ENCODE peak calls at places on chromosomes 16 and 17, in seven cellular contexts. Y is lower leg skin, N is osteoblast, Q is cardiac fibroblast, D is lung, O is astrocyte of the spinal cord, F is heart left ventricle. T is an unnamed sample.

GRCh38 chr17:17221329-17221728 is 15.2 kb upstream of the PLD6 start:
- DNase-seq in O (no peak), D (no peak), Q (no peak), Y (no peak), F (no peak), N (peak; percentile 30), T (no peak)

GRCh38 chr17:42798383-42799380 is at the start of the genes CNTD1 and COA3:
- DNase-seq in N (peak; percentile 97), F (peak; percentile 87), D (peak; percentile 89), Y (peak; percentile 68), Q (peak; percentile 85), O (peak; percentile 81), T (peak; percentile 51)

GRCh38 chr17:36679815-36680467 is 78.6 kb downstream of the MRM1 start:
- DNase-seq in N (no peak), D (no peak), F (no peak), Y (no peak), O (no peak), Q (no peak), T (no peak)

GRCh38 chr16:66483689-66484452 is 56.8 kb downstream of the BEAN1 start:
- DNase-seq in O (peak; percentile 63), D (peak; percentile 83), N (peak; percentile 98), Y (peak; percentile 67), Q (peak; percentile 81), F (peak; percentile 85), T (peak; percentile 48)

GRCh38 chr16:11361043-11361442 is 15.8 kb downstream of the RMI2 start:
- DNase-seq in O (no peak), Y (no peak), N (no peak), F (no peak), Q (no peak), D (no peak), T (no peak)

GRCh38 chr17:42179911-42180410 is 981 bp downstream of the KCNH4 start:
- DNase-seq in Y (no peak), D (no peak), O (peak; percentile 16), Q (peak; percentile 45), F (peak; percentile 49), N (peak; percentile 95), T (no peak)

GRCh38 chr17:27473748-27474609 is 17.7 kb downstream of the KSR1 start:
- DNase-seq in Q (peak; percentile 69), Y (no peak), F (peak; percentile 52), N (no peak), O (no peak), D (peak; percentile 57), T (no peak)

GRCh38 chr16:25707982-25708583 is 16.3 kb downstream of the HS3ST4 start:
- DNase-seq in Y (no peak), Q (peak; percentile 1), D (no peak), F (no peak), N (no peak), O (no peak), T (no peak)

GRCh38 chr17:27217631-27218030 is 76.3 kb upstream of the WSB1 start:
- DNase-seq in O (no peak), D (no peak), Q (no peak), Y (no peak), F (no peak), N (no peak), T (no peak)

GRCh38 chr17:41048441-41048840 is 1.3 kb upstream of the KRTAP2-1 start:
- DNase-seq in O (peak; percentile 41), Y (no peak), N (peak; percentile 97), F (no peak), D (no peak), Q (no peak), T (no peak)

GRCh38 chr17:1197781-1198490 is 18.2 kb upstream of the ABR start:
- DNase-seq in Y (peak; percentile 87), O (peak; percentile 13), D (peak; percentile 70), Q (peak; percentile 79), F (peak; percentile 74), N (peak; percentile 82), T (peak; percentile 26)

GRCh38 chr17:918102-918740 is 61.4 kb downstream of the NXN start:
- DNase-seq in F (peak; percentile 37), N (no peak), O (no peak), D (no peak), Q (no peak), Y (no peak), T (no peak)

GRCh38 chr17:44942456-44942855 is 5.1 kb downstream of the KIF18B start:
- DNase-seq in D (no peak), O (no peak), Y (no peak), F (no peak), Q (no peak), N (peak; percentile 36), T (no peak)

GRCh38 chr16:4994719-4995434 is 36.7 kb downstream of the SEC14L5 start:
- DNase-seq in O (no peak), Q (no peak), D (no peak), F (no peak), N (peak; percentile 52), Y (no peak), T (no peak)

GRCh38 chr16:67112591-67113399 is 3.1 kb downstream of the PHAF1 start:
- DNase-seq in Q (no peak), Y (no peak), F (no peak), N (no peak), O (no peak), D (no peak), T (no peak)

GRCh38 chr16:49987381-49987780 is 37.6 kb upstream of the CNEP1R1 start:
- DNase-seq in Q (no peak), Y (no peak), F (no peak), D (no peak), N (no peak), O (no peak), T (no peak)

GRCh38 chr16:30350134-30350871 is 4.8 kb downstream of the CD2BP2 start:
- DNase-seq in O (peak; percentile 40), Q (no peak), Y (no peak), N (peak; percentile 43), F (no peak), D (no peak), T (peak; percentile 41)

GRCh38 chr17:40071720-40072480 is 9.1 kb downstream of the THRA start:
- DNase-seq in F (peak; percentile 68), N (peak; percentile 74), Y (peak; percentile 85), O (no peak), Q (peak; percentile 69), D (peak; percentile 84), T (no peak)

GRCh38 chr17:73151888-73152633 is 12.7 kb upstream of the SSTR2 start:
- DNase-seq in F (no peak), N (no peak), D (no peak), Y (no peak), O (no peak), Q (no peak), T (no peak)

GRCh38 chr17:78127888-78128615 is 503 bp downstream of the TMC6 start:
- DNase-seq in O (no peak), Y (no peak), Q (no peak), F (no peak), N (peak; percentile 88), D (no peak), T (no peak)

GRCh38 chr17:44604149-44605115 is 47.1 kb downstream of the FZD2 start:
- DNase-seq in D (no peak), F (no peak), N (peak; percentile 52), Q (no peak), Y (no peak), O (no peak), T (no peak)

GRCh38 chr17:38550661-38551060 is 55.1 kb downstream of the SRCIN1 start:
- DNase-seq in D (no peak), Y (peak; percentile 35), O (peak; percentile 14), F (peak; percentile 57), N (peak; percentile 99), Q (peak; percentile 76), T (no peak)

GRCh38 chr17:47414612-47415011 is 90.9 kb downstream of the EFCAB13 start:
- DNase-seq in O (no peak), Q (no peak), Y (no peak), D (no peak), N (no peak), F (no peak), T (no peak)

GRCh38 chr17:15456972-15457722 is 10.3 kb downstream of the CDRT4 start:
- DNase-seq in D (peak; percentile 51), O (peak; percentile 90), Y (peak; percentile 66), F (peak; percentile 47), N (peak; percentile 91), Q (peak; percentile 90), T (peak; percentile 90)
- TF ChIP-seq CTCF in D (no peak), O (peak; percentile 44), Y (no peak), F (peak; percentile 29), N (peak; percentile 59), Q (peak; percentile 45), T (peak; percentile 64)

GRCh38 chr17:2724783-2725164 is 13.2 kb upstream of the CLUH start:
- DNase-seq in Q (peak; percentile 29), N (peak; percentile 92), F (no peak), O (peak; percentile 11), D (no peak), Y (no peak), T (no peak)
- H3K4me3 ChIP-seq in Q (no peak overlapping the region), N (no peak overlapping the region), F (no peak overlapping the region), O (no peak overlapping the region), D (peak overlapping the region; percentile 28), Y (no peak overlapping the region), T (no peak overlapping the region)

GRCh38 chr17:48860034-48860433 is 29.2 kb downstream of the CALCOCO2 start:
- DNase-seq in F (no peak), O (no peak), Q (no peak), D (no peak), N (peak; percentile 39), Y (no peak), T (no peak)
- TF ChIP-seq CTCF in F (peak; percentile 32), O (peak; percentile 6), Q (peak; percentile 32), D (no peak), N (peak; percentile 21), Y (no peak), T (peak; percentile 26)

DNA sequence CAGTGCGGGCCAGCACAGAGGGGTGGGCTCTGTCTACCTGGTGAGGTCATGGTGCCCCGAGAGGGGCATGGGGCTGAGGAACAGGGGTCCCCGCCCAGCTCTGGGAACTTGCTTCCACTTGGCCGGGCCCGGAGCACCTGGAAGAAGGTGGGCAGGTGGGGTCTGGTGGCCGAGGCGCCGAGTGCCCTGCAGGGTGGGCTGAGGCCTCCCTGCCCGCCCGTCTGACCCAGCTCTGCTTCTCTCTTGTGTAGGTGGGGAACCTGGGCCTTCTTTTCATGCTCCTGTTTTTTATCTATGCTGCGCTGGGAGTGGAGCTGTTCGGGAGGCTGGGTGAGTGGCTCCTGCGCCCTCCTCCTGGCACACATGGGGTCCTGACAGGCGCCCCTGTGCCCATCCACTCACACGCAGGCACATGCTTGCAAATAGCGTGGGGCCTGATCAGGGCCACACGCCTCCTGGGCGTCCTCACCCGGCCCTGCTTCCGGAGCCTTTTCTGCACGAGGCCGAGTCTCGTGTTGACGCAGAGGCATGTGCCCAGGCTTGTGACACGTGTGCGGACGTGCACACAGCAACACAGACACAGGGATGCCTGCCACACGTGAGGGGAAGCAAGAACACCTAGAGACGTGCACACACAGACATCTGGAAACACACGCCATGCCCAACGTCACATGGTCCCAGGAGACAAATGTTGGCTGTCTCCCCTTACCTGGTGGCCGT is 8.2 kb downstream of the TPSG1 start:
- DNase-seq in F (no peak), Y (no peak), Q (no peak), D (no peak), O (no peak), N (no peak), T (no peak)
- H3K4me3 ChIP-seq in F (no peak overlapping the region), Y (no peak overlapping the region), Q (no peak overlapping the region), D (no peak overlapping the region), O (no peak overlapping the region), N (no peak overlapping the region), T (no peak overlapping the region)

GRCh38 chr16:3095869-3096268 is 3.2 kb downstream of the ZSCAN10 start:
- DNase-seq in Y (no peak), D (no peak), Q (no peak), F (no peak), N (peak; percentile 93), O (no peak), T (no peak)
- TF ChIP-seq CTCF in Y (no peak), D (no peak), Q (peak; percentile 39), F (peak; percentile 19), N (peak; percentile 32), O (peak; percentile 10), T (peak; percentile 25)

T was measured in astrocyte of the cerebellum.